ENCODE peak calls at places on chromosomes 3 and 15, in five cellular contexts. One of them, this sample, is unnamed.

GRCh38 chr3:123289336-123290106 is 87.8 kb downstream of the SEC22A start:
- DNase-seq in NCI-H748 treated with DMSO at 0.1 percent for 48 hours: no peak
- DNase-seq in astrocyte of the spinal cord: no peak
- DNase-seq in stimulated activated CD4-positive, alpha-beta T cell treated with anti-CD3 and anti-CD28 coated beads, Interleukin-1b, Interleukin-23, amount 100 ng/mL, for 48 hours: no peak
- DNase-seq in NCI-H1436 treated with DMSO at 0.1 percent for 48 hours: no peak
- DNase-seq in this sample: no peak

GRCh38 chr3:113714702-113715101 is 18.3 kb upstream of the USF3 start:
- DNase-seq in NCI-H748 treated with DMSO at 0.1 percent for 48 hours: no peak
- DNase-seq in astrocyte of the spinal cord: no peak
- DNase-seq in stimulated activated CD4-positive, alpha-beta T cell treated with anti-CD3 and anti-CD28 coated beads, Interleukin-1b, Interleukin-23, amount 100 ng/mL, for 48 hours: no peak
- DNase-seq in NCI-H1436 treated with DMSO at 0.1 percent for 48 hours: no peak
- DNase-seq in this sample: no peak

GRCh38 chr3:161413127-161413854 is 42.0 kb upstream of the SPTSSB start:
- DNase-seq in NCI-H748 treated with DMSO at 0.1 percent for 48 hours: no peak
- DNase-seq in astrocyte of the spinal cord: peak
- DNase-seq in stimulated activated CD4-positive, alpha-beta T cell treated with anti-CD3 and anti-CD28 coated beads, Interleukin-1b, Interleukin-23, amount 100 ng/mL, for 48 hours: no peak
- DNase-seq in NCI-H1436 treated with DMSO at 0.1 percent for 48 hours: no peak
- DNase-seq in this sample: no peak

GRCh38 chr15:84981711-84982300 is at the start of gene PDE8A:
- DNase-seq in NCI-H748 treated with DMSO at 0.1 percent for 48 hours: no peak
- DNase-seq in astrocyte of the spinal cord: no peak
- DNase-seq in stimulated activated CD4-positive, alpha-beta T cell treated with anti-CD3 and anti-CD28 coated beads, Interleukin-1b, Interleukin-23, amount 100 ng/mL, for 48 hours: peak
- DNase-seq in NCI-H1436 treated with DMSO at 0.1 percent for 48 hours: no peak
- DNase-seq in this sample: no peak

GRCh38 chr15:58568157-58568571 is 136.4 kb downstream of the LIPC start:
- DNase-seq in NCI-H748 treated with DMSO at 0.1 percent for 48 hours: no peak
- DNase-seq in astrocyte of the spinal cord: no peak
- DNase-seq in stimulated activated CD4-positive, alpha-beta T cell treated with anti-CD3 and anti-CD28 coated beads, Interleukin-1b, Interleukin-23, amount 100 ng/mL, for 48 hours: no peak
- DNase-seq in NCI-H1436 treated with DMSO at 0.1 percent for 48 hours: no peak
- DNase-seq in this sample: no peak

GRCh38 chr15:83285284-83285978 is 967 bp upstream of the BNC1 start:
- DNase-seq in NCI-H748 treated with DMSO at 0.1 percent for 48 hours: no peak
- DNase-seq in astrocyte of the spinal cord: no peak
- DNase-seq in stimulated activated CD4-positive, alpha-beta T cell treated with anti-CD3 and anti-CD28 coated beads, Interleukin-1b, Interleukin-23, amount 100 ng/mL, for 48 hours: no peak
- DNase-seq in NCI-H1436 treated with DMSO at 0.1 percent for 48 hours: no peak
- DNase-seq in this sample: no peak

GRCh38 chr3:126253072-126253471 is 72.7 kb upstream of the ALDH1L1 start:
- DNase-seq in NCI-H748 treated with DMSO at 0.1 percent for 48 hours: no peak
- DNase-seq in astrocyte of the spinal cord: no peak
- DNase-seq in stimulated activated CD4-positive, alpha-beta T cell treated with anti-CD3 and anti-CD28 coated beads, Interleukin-1b, Interleukin-23, amount 100 ng/mL, for 48 hours: no peak
- DNase-seq in NCI-H1436 treated with DMSO at 0.1 percent for 48 hours: no peak
- DNase-seq in this sample: no peak

GRCh38 chr3:155360281-155360680 is 66.8 kb upstream of the STRIT1 start:
- DNase-seq in NCI-H748 treated with DMSO at 0.1 percent for 48 hours: no peak
- DNase-seq in astrocyte of the spinal cord: no peak
- DNase-seq in stimulated activated CD4-positive, alpha-beta T cell treated with anti-CD3 and anti-CD28 coated beads, Interleukin-1b, Interleukin-23, amount 100 ng/mL, for 48 hours: no peak
- DNase-seq in NCI-H1436 treated with DMSO at 0.1 percent for 48 hours: no peak
- DNase-seq in this sample: no peak

GRCh38 chr15:94791008-94791407 is 559.6 kb downstream of the MCTP2 start:
- DNase-seq in NCI-H748 treated with DMSO at 0.1 percent for 48 hours: no peak
- DNase-seq in astrocyte of the spinal cord: peak
- DNase-seq in stimulated activated CD4-positive, alpha-beta T cell treated with anti-CD3 and anti-CD28 coated beads, Interleukin-1b, Interleukin-23, amount 100 ng/mL, for 48 hours: no peak
- DNase-seq in NCI-H1436 treated with DMSO at 0.1 percent for 48 hours: no peak
- DNase-seq in this sample: no peak

GRCh38 chr3:154758109-154758868 is 321.8 kb upstream of the MME start:
- DNase-seq in NCI-H748 treated with DMSO at 0.1 percent for 48 hours: peak
- DNase-seq in astrocyte of the spinal cord: peak
- DNase-seq in stimulated activated CD4-positive, alpha-beta T cell treated with anti-CD3 and anti-CD28 coated beads, Interleukin-1b, Interleukin-23, amount 100 ng/mL, for 48 hours: no peak
- DNase-seq in NCI-H1436 treated with DMSO at 0.1 percent for 48 hours: no peak
- DNase-seq in this sample: peak

GRCh38 chr3:62277986-62278385 is 95.4 kb downstream of the FEZF2 start:
- DNase-seq in NCI-H748 treated with DMSO at 0.1 percent for 48 hours: no peak
- DNase-seq in astrocyte of the spinal cord: no peak
- DNase-seq in stimulated activated CD4-positive, alpha-beta T cell treated with anti-CD3 and anti-CD28 coated beads, Interleukin-1b, Interleukin-23, amount 100 ng/mL, for 48 hours: no peak
- DNase-seq in NCI-H1436 treated with DMSO at 0.1 percent for 48 hours: no peak
- DNase-seq in this sample: no peak

GRCh38 chr3:13895155-13896105 is 15.6 kb upstream of the WNT7A start:
- DNase-seq in NCI-H748 treated with DMSO at 0.1 percent for 48 hours: peak
- DNase-seq in astrocyte of the spinal cord: peak
- DNase-seq in stimulated activated CD4-positive, alpha-beta T cell treated with anti-CD3 and anti-CD28 coated beads, Interleukin-1b, Interleukin-23, amount 100 ng/mL, for 48 hours: peak
- DNase-seq in NCI-H1436 treated with DMSO at 0.1 percent for 48 hours: no peak
- DNase-seq in this sample: no peak

GRCh38 chr3:187719628-187720336 is 17.4 kb upstream of the RTP2 start:
- DNase-seq in NCI-H748 treated with DMSO at 0.1 percent for 48 hours: no peak
- DNase-seq in astrocyte of the spinal cord: no peak
- DNase-seq in stimulated activated CD4-positive, alpha-beta T cell treated with anti-CD3 and anti-CD28 coated beads, Interleukin-1b, Interleukin-23, amount 100 ng/mL, for 48 hours: no peak
- DNase-seq in NCI-H1436 treated with DMSO at 0.1 percent for 48 hours: no peak
- DNase-seq in this sample: no peak

GRCh38 chr3:13714251-13714916 is 165.5 kb downstream of the FBLN2 start:
- DNase-seq in NCI-H748 treated with DMSO at 0.1 percent for 48 hours: no peak
- DNase-seq in astrocyte of the spinal cord: no peak
- DNase-seq in stimulated activated CD4-positive, alpha-beta T cell treated with anti-CD3 and anti-CD28 coated beads, Interleukin-1b, Interleukin-23, amount 100 ng/mL, for 48 hours: no peak
- DNase-seq in NCI-H1436 treated with DMSO at 0.1 percent for 48 hours: no peak
- DNase-seq in this sample: no peak

GRCh38 chr3:153595186-153595815 is 433.3 kb downstream of the RAP2B start:
- DNase-seq in NCI-H748 treated with DMSO at 0.1 percent for 48 hours: peak
- DNase-seq in astrocyte of the spinal cord: peak
- DNase-seq in stimulated activated CD4-positive, alpha-beta T cell treated with anti-CD3 and anti-CD28 coated beads, Interleukin-1b, Interleukin-23, amount 100 ng/mL, for 48 hours: no peak
- DNase-seq in NCI-H1436 treated with DMSO at 0.1 percent for 48 hours: no peak
- DNase-seq in this sample: peak

GRCh38 chr3:147945968-147946519 is 536.9 kb downstream of the ZIC1 start:
- DNase-seq in NCI-H748 treated with DMSO at 0.1 percent for 48 hours: no peak
- DNase-seq in astrocyte of the spinal cord: peak
- DNase-seq in stimulated activated CD4-positive, alpha-beta T cell treated with anti-CD3 and anti-CD28 coated beads, Interleukin-1b, Interleukin-23, amount 100 ng/mL, for 48 hours: no peak
- DNase-seq in NCI-H1436 treated with DMSO at 0.1 percent for 48 hours: no peak
- DNase-seq in this sample: no peak

GRCh38 chr3:52454235-52454937 is 545 bp upstream of the TNNC1 start:
- DNase-seq in NCI-H748 treated with DMSO at 0.1 percent for 48 hours: no peak
- DNase-seq in astrocyte of the spinal cord: no peak
- DNase-seq in stimulated activated CD4-positive, alpha-beta T cell treated with anti-CD3 and anti-CD28 coated beads, Interleukin-1b, Interleukin-23, amount 100 ng/mL, for 48 hours: no peak
- DNase-seq in NCI-H1436 treated with DMSO at 0.1 percent for 48 hours: no peak
- DNase-seq in this sample: no peak

GRCh38 chr3:134007819-134008218 is 21.9 kb downstream of the SLCO2A1 start:
- DNase-seq in NCI-H748 treated with DMSO at 0.1 percent for 48 hours: no peak
- DNase-seq in astrocyte of the spinal cord: no peak
- DNase-seq in stimulated activated CD4-positive, alpha-beta T cell treated with anti-CD3 and anti-CD28 coated beads, Interleukin-1b, Interleukin-23, amount 100 ng/mL, for 48 hours: no peak
- DNase-seq in NCI-H1436 treated with DMSO at 0.1 percent for 48 hours: no peak
- DNase-seq in this sample: no peak

GRCh38 chr3:64188810-64189560 is 36.3 kb downstream of the PRICKLE2 start:
- DNase-seq in NCI-H748 treated with DMSO at 0.1 percent for 48 hours: no peak
- DNase-seq in astrocyte of the spinal cord: peak
- DNase-seq in stimulated activated CD4-positive, alpha-beta T cell treated with anti-CD3 and anti-CD28 coated beads, Interleukin-1b, Interleukin-23, amount 100 ng/mL, for 48 hours: no peak
- DNase-seq in NCI-H1436 treated with DMSO at 0.1 percent for 48 hours: no peak
- DNase-seq in this sample: no peak

GRCh38 chr3:84965141-84965540 is 6.4 kb downstream of the CADM2 start:
- DNase-seq in NCI-H748 treated with DMSO at 0.1 percent for 48 hours: no peak
- DNase-seq in astrocyte of the spinal cord: peak
- DNase-seq in stimulated activated CD4-positive, alpha-beta T cell treated with anti-CD3 and anti-CD28 coated beads, Interleukin-1b, Interleukin-23, amount 100 ng/mL, for 48 hours: no peak
- DNase-seq in NCI-H1436 treated with DMSO at 0.1 percent for 48 hours: no peak
- DNase-seq in this sample: no peak

GRCh38 chr3:107217161-107217560 is 160.1 kb upstream of the CCDC54 start:
- DNase-seq in NCI-H748 treated with DMSO at 0.1 percent for 48 hours: no peak
- DNase-seq in astrocyte of the spinal cord: peak
- DNase-seq in stimulated activated CD4-positive, alpha-beta T cell treated with anti-CD3 and anti-CD28 coated beads, Interleukin-1b, Interleukin-23, amount 100 ng/mL, for 48 hours: no peak
- DNase-seq in NCI-H1436 treated with DMSO at 0.1 percent for 48 hours: no peak
- DNase-seq in this sample: no peak

GRCh38 chr3:147409143-147410121 is at the start of gene ZIC1:
- DNase-seq in NCI-H748 treated with DMSO at 0.1 percent for 48 hours: no peak
- DNase-seq in astrocyte of the spinal cord: peak
- DNase-seq in stimulated activated CD4-positive, alpha-beta T cell treated with anti-CD3 and anti-CD28 coated beads, Interleukin-1b, Interleukin-23, amount 100 ng/mL, for 48 hours: no peak
- DNase-seq in NCI-H1436 treated with DMSO at 0.1 percent for 48 hours: no peak
- DNase-seq in this sample: no peak

GRCh38 chr3:65914032-65914739 is 124.5 kb downstream of the MAGI1 start:
- DNase-seq in NCI-H748 treated with DMSO at 0.1 percent for 48 hours: no peak
- DNase-seq in astrocyte of the spinal cord: no peak
- DNase-seq in stimulated activated CD4-positive, alpha-beta T cell treated with anti-CD3 and anti-CD28 coated beads, Interleukin-1b, Interleukin-23, amount 100 ng/mL, for 48 hours: no peak
- DNase-seq in NCI-H1436 treated with DMSO at 0.1 percent for 48 hours: no peak
- DNase-seq in this sample: no peak

GRCh38 chr15:94004697-94005096 is 226.7 kb upstream of the MCTP2 start:
- DNase-seq in NCI-H748 treated with DMSO at 0.1 percent for 48 hours: no peak
- DNase-seq in astrocyte of the spinal cord: no peak
- DNase-seq in stimulated activated CD4-positive, alpha-beta T cell treated with anti-CD3 and anti-CD28 coated beads, Interleukin-1b, Interleukin-23, amount 100 ng/mL, for 48 hours: no peak
- DNase-seq in NCI-H1436 treated with DMSO at 0.1 percent for 48 hours: no peak
- DNase-seq in this sample: no peak

GRCh38 chr3:5009506-5010100 is 30.4 kb downstream of the BHLHE40 start:
- DNase-seq in NCI-H748 treated with DMSO at 0.1 percent for 48 hours: no peak
- DNase-seq in astrocyte of the spinal cord: peak
- DNase-seq in stimulated activated CD4-positive, alpha-beta T cell treated with anti-CD3 and anti-CD28 coated beads, Interleukin-1b, Interleukin-23, amount 100 ng/mL, for 48 hours: no peak
- DNase-seq in NCI-H1436 treated with DMSO at 0.1 percent for 48 hours: no peak
- DNase-seq in this sample: no peak

GRCh38 chr15:69035205-69035917 is 20.9 kb downstream of the NOX5 start:
- DNase-seq in NCI-H748 treated with DMSO at 0.1 percent for 48 hours: no peak
- DNase-seq in astrocyte of the spinal cord: no peak
- DNase-seq in stimulated activated CD4-positive, alpha-beta T cell treated with anti-CD3 and anti-CD28 coated beads, Interleukin-1b, Interleukin-23, amount 100 ng/mL, for 48 hours: peak
- DNase-seq in NCI-H1436 treated with DMSO at 0.1 percent for 48 hours: no peak
- DNase-seq in this sample: no peak

GRCh38 chr3:87199621-87200020 is 27.5 kb upstream of the CHMP2B start:
- DNase-seq in NCI-H748 treated with DMSO at 0.1 percent for 48 hours: no peak
- DNase-seq in astrocyte of the spinal cord: no peak
- DNase-seq in stimulated activated CD4-positive, alpha-beta T cell treated with anti-CD3 and anti-CD28 coated beads, Interleukin-1b, Interleukin-23, amount 100 ng/mL, for 48 hours: no peak
- DNase-seq in NCI-H1436 treated with DMSO at 0.1 percent for 48 hours: no peak
- DNase-seq in this sample: no peak

GRCh38 chr3:134487406-134487805 is 1.5 kb downstream of the CEP63 start:
- DNase-seq in NCI-H748 treated with DMSO at 0.1 percent for 48 hours: no peak
- DNase-seq in astrocyte of the spinal cord: no peak
- DNase-seq in stimulated activated CD4-positive, alpha-beta T cell treated with anti-CD3 and anti-CD28 coated beads, Interleukin-1b, Interleukin-23, amount 100 ng/mL, for 48 hours: no peak
- DNase-seq in NCI-H1436 treated with DMSO at 0.1 percent for 48 hours: no peak
- DNase-seq in this sample: no peak

GRCh38 chr3:148582126-148582525 is 115.6 kb upstream of the AGTR1 start:
- DNase-seq in NCI-H748 treated with DMSO at 0.1 percent for 48 hours: no peak
- DNase-seq in astrocyte of the spinal cord: no peak
- DNase-seq in stimulated activated CD4-positive, alpha-beta T cell treated with anti-CD3 and anti-CD28 coated beads, Interleukin-1b, Interleukin-23, amount 100 ng/mL, for 48 hours: no peak
- DNase-seq in NCI-H1436 treated with DMSO at 0.1 percent for 48 hours: no peak
- DNase-seq in this sample: no peak

GRCh38 chr15:53473886-53474285 is 285.6 kb downstream of the WDR72 start:
- DNase-seq in NCI-H748 treated with DMSO at 0.1 percent for 48 hours: no peak
- DNase-seq in astrocyte of the spinal cord: no peak
- DNase-seq in stimulated activated CD4-positive, alpha-beta T cell treated with anti-CD3 and anti-CD28 coated beads, Interleukin-1b, Interleukin-23, amount 100 ng/mL, for 48 hours: no peak
- DNase-seq in NCI-H1436 treated with DMSO at 0.1 percent for 48 hours: no peak
- DNase-seq in this sample: no peak

GRCh38 chr3:151168269-151169094 is 34.5 kb downstream of the GPR171 start:
- DNase-seq in NCI-H748 treated with DMSO at 0.1 percent for 48 hours: peak
- DNase-seq in astrocyte of the spinal cord: peak
- DNase-seq in stimulated activated CD4-positive, alpha-beta T cell treated with anti-CD3 and anti-CD28 coated beads, Interleukin-1b, Interleukin-23, amount 100 ng/mL, for 48 hours: peak
- DNase-seq in NCI-H1436 treated with DMSO at 0.1 percent for 48 hours: peak
- DNase-seq in this sample: no peak

GRCh38 chr15:73584699-73585420 is 48.3 kb downstream of the NPTN start:
- DNase-seq in NCI-H748 treated with DMSO at 0.1 percent for 48 hours: no peak
- DNase-seq in astrocyte of the spinal cord: no peak
- DNase-seq in stimulated activated CD4-positive, alpha-beta T cell treated with anti-CD3 and anti-CD28 coated beads, Interleukin-1b, Interleukin-23, amount 100 ng/mL, for 48 hours: no peak
- DNase-seq in NCI-H1436 treated with DMSO at 0.1 percent for 48 hours: no peak
- DNase-seq in this sample: no peak